ENCODE peak calls at places on chromosomes 7 and 10, in ten cellular contexts. F is neuronal stem cell; P is neural progenitor cell; V is PC-9; M is Panc1; Z is cardiac muscle cell; T is PC-3; G is psoas muscle; K is Peyer's patch; W is naive thymus-derived CD4-positive, alpha-beta T cell. U is an unnamed sample.

GRCh38 chr10:127041561-127041960 is 136.3 kb downstream of the DOCK1 start:
- DNase-seq in F (no peak), P (no peak), V (no peak), M (no peak), Z (no peak), T (peak; percentile 76), G (no peak), K (no peak), W (no peak), U (no peak)

GRCh38 chr10:62632071-62632809 is 172.3 kb upstream of the ADO start:
- DNase-seq in F (no peak), P (no peak), V (no peak), M (no peak), Z (no peak), T (peak; percentile 93), G (no peak), K (peak; percentile 77), W (peak; percentile 53), U (no peak)

GRCh38 chr10:86449926-86450558 is 71.5 kb downstream of the WAPL start:
- DNase-seq in F (no peak), P (no peak), V (no peak), M (no peak), Z (no peak), T (no peak), G (no peak), K (no peak), W (peak; percentile 20), U (no peak)

GRCh38 chr10:110481948-110482347 is 15.8 kb upstream of the DUSP5 start:
- DNase-seq in F (no peak), P (no peak), V (no peak), M (no peak), Z (no peak), T (peak; percentile 60), G (no peak), K (no peak), W (no peak), U (no peak)

GRCh38 chr7:151472644-151473380 is 32.9 kb upstream of the CRYGN start:
- DNase-seq in F (no peak), P (no peak), V (no peak), M (no peak), Z (no peak), T (peak; percentile 33), G (peak; percentile 60), K (no peak), W (no peak), U (no peak)

GRCh38 chr10:102451105-102451969 is at the start of gene C10orf95:
- DNase-seq in F (no peak), P (no peak), V (peak; percentile 13), M (no peak), Z (no peak), T (peak; percentile 41), G (no peak), K (no peak), W (no peak), U (no peak)

GRCh38 chr10:78375854-78376785 is 342.5 kb downstream of the RPS24 start:
- DNase-seq in F (no peak), P (peak; percentile 51), V (no peak), M (no peak), Z (peak; percentile 44), T (no peak), G (no peak), K (no peak), W (no peak), U (no peak)

GRCh38 chr7:66739477-66739876 is 1.1 kb upstream of the RABGEF1 start:
- DNase-seq in F (no peak), P (no peak), V (peak; percentile 18), M (no peak), Z (no peak), T (no peak), G (no peak), K (no peak), W (no peak), U (no peak)

GRCh38 chr10:36779238-36779846 is 346.1 kb upstream of the ANKRD30A start:
- DNase-seq in F (peak; percentile 71), P (peak; percentile 71), V (no peak), M (peak; percentile 25), Z (peak; percentile 77), T (peak; percentile 100), G (no peak), K (no peak), W (no peak), U (peak; percentile 9)

GRCh38 chr10:36781570-36781969 is 343.8 kb upstream of the ANKRD30A start:
- DNase-seq in F (no peak), P (no peak), V (no peak), M (no peak), Z (peak; percentile 64), T (no peak), G (no peak), K (no peak), W (no peak), U (no peak)

GRCh38 chr10:36773652-36774051 is 351.7 kb upstream of the ANKRD30A start:
- DNase-seq in F (no peak), P (no peak), V (no peak), M (no peak), Z (no peak), T (no peak), G (no peak), K (no peak), W (no peak), U (no peak)

GRCh38 chr10:36783400-36783799 is 342.0 kb upstream of the ANKRD30A start:
- DNase-seq in F (no peak), P (no peak), V (no peak), M (no peak), Z (no peak), T (no peak), G (no peak), K (no peak), W (no peak), U (no peak)

GRCh38 chr10:36778600-36778999 is 346.8 kb upstream of the ANKRD30A start:
- DNase-seq in F (no peak), P (no peak), V (no peak), M (no peak), Z (peak; percentile 84), T (peak; percentile 39), G (no peak), K (no peak), W (no peak), U (no peak)
- H3K4me3 ChIP-seq in F (no peak overlapping the region), P (no peak overlapping the region), V (no peak overlapping the region), M (no peak overlapping the region), Z (no peak overlapping the region), T (no peak overlapping the region), G (no peak overlapping the region), K (no peak overlapping the region), W (no peak overlapping the region), U (no peak overlapping the region)

GRCh38 chr10:80413152-80413996 is 5.0 kb downstream of the PRXL2A start:
- DNase-seq in F (no peak), P (no peak), V (peak; percentile 16), M (no peak), Z (peak; percentile 62), T (no peak), G (no peak), K (no peak), W (no peak), U (no peak)

GRCh38 chr10:80415734-80416281 is 7.5 kb downstream of the PRXL2A start:
- DNase-seq in F (no peak), P (no peak), V (no peak), M (no peak), Z (no peak), T (no peak), G (no peak), K (no peak), W (no peak), U (no peak)

GRCh38 chr10:80414126-80414898 is 6.0 kb downstream of the PRXL2A start:
- DNase-seq in F (no peak), P (no peak), V (no peak), M (no peak), Z (no peak), T (no peak), G (no peak), K (no peak), W (no peak), U (no peak)

GRCh38 chr10:80412521-80412920 is 4.2 kb downstream of the PRXL2A start:
- DNase-seq in F (no peak), P (no peak), V (no peak), M (no peak), Z (no peak), T (no peak), G (no peak), K (no peak), W (no peak), U (no peak)

DNA sequence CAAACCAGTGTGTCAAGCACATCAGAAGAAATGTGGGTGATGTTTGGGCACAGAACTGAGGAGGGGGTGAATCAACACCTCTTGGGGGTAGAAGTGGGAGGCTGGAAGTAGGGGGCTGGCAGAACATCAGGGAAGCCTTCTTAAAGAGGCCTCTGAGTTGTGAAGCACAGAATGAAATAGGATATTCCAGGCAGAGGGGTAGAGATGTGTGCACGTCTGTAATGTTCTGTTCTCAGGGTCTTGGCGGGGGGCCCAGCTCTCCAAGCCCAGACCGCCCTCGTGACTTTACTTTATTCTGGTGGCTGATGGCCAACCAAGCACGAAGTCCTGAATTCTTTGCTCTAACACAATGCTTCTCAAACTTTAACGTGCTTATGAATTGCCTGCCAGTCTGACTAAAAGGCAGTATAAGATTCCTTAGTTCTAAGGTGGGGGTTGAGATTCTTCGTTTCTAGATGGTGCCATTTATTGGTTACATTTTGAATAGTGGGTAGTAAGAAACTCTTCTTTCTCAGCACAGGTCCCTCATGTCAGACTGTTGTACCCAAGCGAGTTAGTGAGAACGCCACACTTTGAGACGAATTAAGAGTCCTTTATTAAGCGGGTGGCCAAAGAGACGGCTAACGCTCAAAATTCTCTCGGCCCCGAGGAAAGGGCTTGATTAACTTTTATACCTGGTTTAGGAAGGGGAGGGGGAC is 8.2 kb downstream of the PRXL2A start:
- DNase-seq in F (no peak), P (peak; percentile 56), V (no peak), M (no peak), Z (peak; percentile 46), T (no peak), G (peak; percentile 43), K (no peak), W (no peak), U (no peak)
- H3K4me1 ChIP-seq in F (peaks cover 14% of the 10 kb centered on the region), P (peaks cover 63% of the 10 kb centered on the region), V (no peaks in the 10 kb centered on the region), M (peaks cover 6% of the 10 kb centered on the region), Z (peaks cover 46% of the 10 kb centered on the region), T (no peaks in the 10 kb centered on the region), G (peaks cover 43% of the 10 kb centered on the region), K (peaks cover 9% of the 10 kb centered on the region), W (no peaks in the 10 kb centered on the region), U (peaks cover 2% of the 10 kb centered on the region)

GRCh38 chr7:153398789-153399553 is 639.4 kb downstream of the ACTR3B start:
- DNase-seq in F (no peak), P (no peak), V (no peak), M (no peak), Z (no peak), T (no peak), G (no peak), K (no peak), W (no peak), U (no peak)

GRCh38 chr7:153396475-153396874 is 636.9 kb downstream of the ACTR3B start:
- DNase-seq in F (no peak), P (no peak), V (no peak), M (no peak), Z (no peak), T (no peak), G (no peak), K (no peak), W (no peak), U (no peak)

GRCh38 chr7:153397906-153398305 is 638.4 kb downstream of the ACTR3B start:
- DNase-seq in F (no peak), P (no peak), V (no peak), M (no peak), Z (no peak), T (no peak), G (no peak), K (no peak), W (no peak), U (no peak)

GRCh38 chr7:153398370-153398769 is 638.8 kb downstream of the ACTR3B start:
- DNase-seq in F (no peak), P (no peak), V (no peak), M (no peak), Z (no peak), T (no peak), G (no peak), K (no peak), W (no peak), U (no peak)

GRCh38 chr7:153397459-153397858 is 637.9 kb downstream of the ACTR3B start:
- DNase-seq in F (no peak), P (no peak), V (no peak), M (no peak), Z (no peak), T (no peak), G (no peak), K (no peak), W (no peak), U (no peak)
- H3K9me3 ChIP-seq in F (no peaks in the 10 kb centered on the region), P (peaks cover 28% of the 10 kb centered on the region), V (no peaks in the 10 kb centered on the region), M (peaks cover 11% of the 10 kb centered on the region), Z (peaks cover 3% of the 10 kb centered on the region), T (peaks cover 11% of the 10 kb centered on the region), G (no peaks in the 10 kb centered on the region), K (peaks cover 3% of the 10 kb centered on the region), W (no peaks in the 10 kb centered on the region), U (peaks cover 9% of the 10 kb centered on the region)

GRCh38 chr7:53214463-53214862 is 179.0 kb downstream of the POM121L12 start:
- DNase-seq in F (no peak), P (no peak), V (no peak), M (no peak), Z (no peak), T (no peak), G (no peak), K (no peak), W (no peak), U (no peak)

DNA sequence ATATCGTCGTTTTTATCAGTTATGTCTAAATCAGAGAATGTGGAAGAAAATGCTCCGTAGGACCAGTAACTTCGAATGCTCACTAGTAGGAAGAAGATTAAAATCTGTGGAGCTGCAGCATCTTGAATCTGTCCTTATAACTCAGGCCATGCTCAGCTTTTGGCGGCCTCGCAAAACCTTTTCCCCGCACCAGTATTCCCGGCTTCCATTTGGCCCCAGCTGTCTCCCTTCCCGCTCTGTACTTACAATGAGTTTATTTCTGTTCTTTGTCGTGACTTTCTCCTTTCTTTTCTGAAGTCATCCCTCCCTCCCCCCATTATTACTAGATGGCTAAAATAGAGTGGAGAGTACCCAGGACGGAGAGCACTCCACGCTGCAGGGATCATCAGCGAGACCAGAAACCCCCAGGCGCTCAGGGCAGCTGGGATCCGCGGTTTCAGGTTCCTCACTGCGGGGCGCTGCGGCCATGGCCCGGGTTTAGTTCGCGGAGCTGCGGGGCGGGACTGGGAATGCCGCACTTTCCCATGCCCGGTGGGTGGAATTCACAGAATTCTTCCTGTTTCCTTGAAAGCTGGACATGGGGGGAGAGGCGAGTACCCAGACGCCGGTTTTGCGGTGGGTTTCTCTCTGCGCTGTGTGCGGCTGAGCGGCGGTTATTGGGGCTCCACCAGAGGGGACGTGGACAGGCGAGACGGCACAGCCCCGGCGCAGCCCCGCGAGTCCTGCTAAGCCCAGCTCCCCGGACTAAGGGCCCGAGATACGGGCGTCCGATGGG is 183.5 kb downstream of the POM121L12 start:
- DNase-seq in F (peak; percentile 11), P (peak; percentile 78), V (no peak), M (no peak), Z (peak; percentile 45), T (no peak), G (no peak), K (no peak), W (no peak), U (peak; percentile 18)
- H3K4me3 ChIP-seq in F (peak overlapping the region; percentile 74), P (peak overlapping the region; percentile 54), V (no peak overlapping the region), M (no peak overlapping the region), Z (peak overlapping the region; percentile 34), T (no peak overlapping the region), G (peak overlapping the region; percentile 15), K (peak overlapping the region; percentile 34), W (no peak overlapping the region), U (peak overlapping the region; percentile 57)